ENCODE peak calls at places on chromosomes 6 and 20, in nine cellular contexts. T, A, J, L, G, M, K, W and I are unnamed samples.

GRCh38 chr20:53100476-53100911 is 128.3 kb downstream of the TSHZ2 start:
- DNase-seq in T (no peak), A (no peak), J (no peak), L (no peak), G (no peak), M (no peak), K (no peak), W (no peak), I (peak)

GRCh38 chr20:50762435-50763201 is 31.2 kb downstream of the PARD6B start:
- DNase-seq in T (no peak), A (no peak), J (no peak), L (peak), G (no peak), M (no peak), K (peak), W (no peak), I (no peak)

GRCh38 chr6:109706513-109706912 is 15.4 kb downstream of the FIG4 start:
- DNase-seq in T (no peak), A (no peak), J (no peak), L (no peak), G (no peak), M (no peak), K (no peak), W (no peak), I (no peak)

GRCh38 chr20:50758469-50758868 is 27.1 kb downstream of the PARD6B start:
- DNase-seq in T (no peak), A (no peak), J (no peak), L (no peak), G (no peak), M (no peak), K (no peak), W (no peak), I (no peak)

GRCh38 chr6:41427642-41428401 is 92.4 kb downstream of the NCR2 start:
- DNase-seq in T (peak), A (peak), J (no peak), L (no peak), G (peak), M (no peak), K (no peak), W (no peak), I (no peak)

GRCh38 chr6:169345198-169345597 is 91.6 kb upstream of the THBS2 start:
- DNase-seq in T (no peak), A (no peak), J (no peak), L (no peak), G (peak), M (no peak), K (no peak), W (no peak), I (no peak)

GRCh38 chr20:61923371-61924166 is 142.1 kb downstream of the TAF4 start:
- DNase-seq in T (no peak), A (no peak), J (no peak), L (no peak), G (no peak), M (no peak), K (no peak), W (no peak), I (no peak)

GRCh38 chr6:73017473-73017872 is 207.8 kb downstream of the KHDC1L start:
- DNase-seq in T (no peak), A (no peak), J (no peak), L (no peak), G (no peak), M (no peak), K (no peak), W (no peak), I (no peak)

GRCh38 chr6:12957321-12958051 is 240.9 kb downstream of the PHACTR1 start:
- DNase-seq in T (peak), A (peak), J (no peak), L (no peak), G (peak), M (peak), K (peak), W (no peak), I (peak)

GRCh38 chr6:135087803-135088202 is 33.2 kb upstream of the HBS1L start:
- DNase-seq in T (no peak), A (no peak), J (no peak), L (no peak), G (no peak), M (no peak), K (no peak), W (no peak), I (peak)

GRCh38 chr6:89385156-89385667 is 26.9 kb downstream of the RRAGD start:
- DNase-seq in T (no peak), A (no peak), J (no peak), L (no peak), G (no peak), M (no peak), K (peak), W (no peak), I (no peak)

GRCh38 chr6:16432075-16433032 is 194.0 kb downstream of the GMPR start:
- DNase-seq in T (no peak), A (peak), J (no peak), L (no peak), G (no peak), M (no peak), K (peak), W (no peak), I (no peak)

GRCh38 chr6:168922436-168922835 is 331.2 kb downstream of the THBS2 start:
- DNase-seq in T (no peak), A (no peak), J (no peak), L (no peak), G (no peak), M (no peak), K (no peak), W (no peak), I (no peak)

GRCh38 chr20:34708621-34709043 is 4.5 kb downstream of the TP53INP2 start:
- DNase-seq in T (peak), A (peak), J (no peak), L (no peak), G (peak), M (no peak), K (peak), W (peak), I (peak)

GRCh38 chr6:98847767-98848538 is 13.6 kb downstream of the POU3F2 start:
- DNase-seq in T (peak), A (no peak), J (no peak), L (no peak), G (no peak), M (no peak), K (no peak), W (no peak), I (no peak)

GRCh38 chr20:31516651-31517050 is 2.4 kb downstream of the HM13 start:
- DNase-seq in T (no peak), A (no peak), J (no peak), L (no peak), G (no peak), M (no peak), K (no peak), W (no peak), I (no peak)